ENCODE peak calls at places on chromosomes 1 and 21, in seven cellular contexts. One of them, this sample, is unnamed.

GRCh38 chr1:41382531-41383090 is 21.4 kb downstream of the FOXO6 start:
- DNase-seq in stimulated activated CD4-positive, alpha-beta T cell treated with anti-CD3 and anti-CD28 coated beads, Interleukin-1b, Interleukin-23, amount 100 ng/mL, for 4 hours: no peak
- DNase-seq in lung microvascular endothelial cell: peak
- DNase-seq in GF-D8: no peak
- DNase-seq in Panc1: no peak
- DNase-seq in neural crest cell: no peak
- DNase-seq in T47D: no peak
- DNase-seq in this sample: no peak

GRCh38 chr1:44819594-44820327 is 11.4 kb downstream of the BTBD19 start:
- DNase-seq in stimulated activated CD4-positive, alpha-beta T cell treated with anti-CD3 and anti-CD28 coated beads, Interleukin-1b, Interleukin-23, amount 100 ng/mL, for 4 hours: peak
- DNase-seq in lung microvascular endothelial cell: peak
- DNase-seq in GF-D8: peak
- DNase-seq in Panc1: peak
- DNase-seq in neural crest cell: peak
- DNase-seq in T47D: peak
- DNase-seq in this sample: peak

GRCh38 chr1:109910963-109911798 is 532 bp downstream of the CSF1 start:
- DNase-seq in stimulated activated CD4-positive, alpha-beta T cell treated with anti-CD3 and anti-CD28 coated beads, Interleukin-1b, Interleukin-23, amount 100 ng/mL, for 4 hours: no peak
- DNase-seq in lung microvascular endothelial cell: no peak
- DNase-seq in GF-D8: no peak
- DNase-seq in Panc1: no peak
- DNase-seq in neural crest cell: peak
- DNase-seq in T47D: peak
- DNase-seq in this sample: no peak

GRCh38 chr1:174206148-174206826 is 47.0 kb downstream of the RABGAP1L start:
- DNase-seq in stimulated activated CD4-positive, alpha-beta T cell treated with anti-CD3 and anti-CD28 coated beads, Interleukin-1b, Interleukin-23, amount 100 ng/mL, for 4 hours: no peak
- DNase-seq in lung microvascular endothelial cell: no peak
- DNase-seq in GF-D8: peak
- DNase-seq in Panc1: no peak
- DNase-seq in neural crest cell: no peak
- DNase-seq in T47D: no peak
- DNase-seq in this sample: no peak

GRCh38 chr1:5990913-5991783 is 1.1 kb downstream of the NPHP4 start:
- DNase-seq in stimulated activated CD4-positive, alpha-beta T cell treated with anti-CD3 and anti-CD28 coated beads, Interleukin-1b, Interleukin-23, amount 100 ng/mL, for 4 hours: no peak
- DNase-seq in lung microvascular endothelial cell: peak
- DNase-seq in GF-D8: no peak
- DNase-seq in Panc1: no peak
- DNase-seq in neural crest cell: peak
- DNase-seq in T47D: peak
- DNase-seq in this sample: no peak

GRCh38 chr21:35020902-35021301 is 28.2 kb downstream of the RUNX1 start:
- DNase-seq in stimulated activated CD4-positive, alpha-beta T cell treated with anti-CD3 and anti-CD28 coated beads, Interleukin-1b, Interleukin-23, amount 100 ng/mL, for 4 hours: no peak
- DNase-seq in lung microvascular endothelial cell: no peak
- DNase-seq in GF-D8: no peak
- DNase-seq in Panc1: no peak
- DNase-seq in neural crest cell: no peak
- DNase-seq in T47D: no peak
- DNase-seq in this sample: no peak

GRCh38 chr1:8365661-8366362 is 47.9 kb downstream of the SLC45A1 start:
- DNase-seq in stimulated activated CD4-positive, alpha-beta T cell treated with anti-CD3 and anti-CD28 coated beads, Interleukin-1b, Interleukin-23, amount 100 ng/mL, for 4 hours: no peak
- DNase-seq in lung microvascular endothelial cell: no peak
- DNase-seq in GF-D8: no peak
- DNase-seq in Panc1: no peak
- DNase-seq in neural crest cell: no peak
- DNase-seq in T47D: no peak
- DNase-seq in this sample: no peak

GRCh38 chr1:27430903-27431653 is 38.7 kb downstream of the GPR3 start:
- DNase-seq in stimulated activated CD4-positive, alpha-beta T cell treated with anti-CD3 and anti-CD28 coated beads, Interleukin-1b, Interleukin-23, amount 100 ng/mL, for 4 hours: no peak
- DNase-seq in lung microvascular endothelial cell: peak
- DNase-seq in GF-D8: peak
- DNase-seq in Panc1: no peak
- DNase-seq in neural crest cell: no peak
- DNase-seq in T47D: no peak
- DNase-seq in this sample: no peak

GRCh38 chr1:43273708-43274107 is 3.9 kb downstream of the TMEM125 start:
- DNase-seq in stimulated activated CD4-positive, alpha-beta T cell treated with anti-CD3 and anti-CD28 coated beads, Interleukin-1b, Interleukin-23, amount 100 ng/mL, for 4 hours: no peak
- DNase-seq in lung microvascular endothelial cell: no peak
- DNase-seq in GF-D8: no peak
- DNase-seq in Panc1: no peak
- DNase-seq in neural crest cell: no peak
- DNase-seq in T47D: no peak
- DNase-seq in this sample: no peak

GRCh38 chr1:224718470-224719053 is 102.4 kb downstream of the CNIH3 start:
- DNase-seq in stimulated activated CD4-positive, alpha-beta T cell treated with anti-CD3 and anti-CD28 coated beads, Interleukin-1b, Interleukin-23, amount 100 ng/mL, for 4 hours: no peak
- DNase-seq in lung microvascular endothelial cell: no peak
- DNase-seq in GF-D8: no peak
- DNase-seq in Panc1: no peak
- DNase-seq in neural crest cell: no peak
- DNase-seq in T47D: no peak
- DNase-seq in this sample: no peak

GRCh38 chr1:179831225-179831624 is 46.4 kb downstream of the TOR1AIP2 start:
- DNase-seq in stimulated activated CD4-positive, alpha-beta T cell treated with anti-CD3 and anti-CD28 coated beads, Interleukin-1b, Interleukin-23, amount 100 ng/mL, for 4 hours: no peak
- DNase-seq in lung microvascular endothelial cell: no peak
- DNase-seq in GF-D8: no peak
- DNase-seq in Panc1: no peak
- DNase-seq in neural crest cell: no peak
- DNase-seq in T47D: no peak
- DNase-seq in this sample: no peak

GRCh38 chr1:61757945-61758344 is 15.7 kb downstream of the PATJ start:
- DNase-seq in stimulated activated CD4-positive, alpha-beta T cell treated with anti-CD3 and anti-CD28 coated beads, Interleukin-1b, Interleukin-23, amount 100 ng/mL, for 4 hours: no peak
- DNase-seq in lung microvascular endothelial cell: no peak
- DNase-seq in GF-D8: no peak
- DNase-seq in Panc1: no peak
- DNase-seq in neural crest cell: no peak
- DNase-seq in T47D: no peak
- DNase-seq in this sample: no peak

GRCh38 chr1:175481126-175482071 is 262.0 kb downstream of the TNR start:
- DNase-seq in stimulated activated CD4-positive, alpha-beta T cell treated with anti-CD3 and anti-CD28 coated beads, Interleukin-1b, Interleukin-23, amount 100 ng/mL, for 4 hours: no peak
- DNase-seq in lung microvascular endothelial cell: peak
- DNase-seq in GF-D8: no peak
- DNase-seq in Panc1: peak
- DNase-seq in neural crest cell: no peak
- DNase-seq in T47D: no peak
- DNase-seq in this sample: no peak

GRCh38 chr1:111441573-111442192 is 7.4 kb downstream of the WDR77 start:
- DNase-seq in stimulated activated CD4-positive, alpha-beta T cell treated with anti-CD3 and anti-CD28 coated beads, Interleukin-1b, Interleukin-23, amount 100 ng/mL, for 4 hours: peak
- DNase-seq in lung microvascular endothelial cell: peak
- DNase-seq in GF-D8: no peak
- DNase-seq in Panc1: no peak
- DNase-seq in neural crest cell: peak
- DNase-seq in T47D: no peak
- DNase-seq in this sample: no peak

GRCh38 chr1:201374376-201374775 is 3.1 kb downstream of the TNNT2 start:
- DNase-seq in stimulated activated CD4-positive, alpha-beta T cell treated with anti-CD3 and anti-CD28 coated beads, Interleukin-1b, Interleukin-23, amount 100 ng/mL, for 4 hours: no peak
- DNase-seq in lung microvascular endothelial cell: no peak
- DNase-seq in GF-D8: no peak
- DNase-seq in Panc1: no peak
- DNase-seq in neural crest cell: no peak
- DNase-seq in T47D: no peak
- DNase-seq in this sample: no peak

GRCh38 chr1:224736619-224737352 is 120.7 kb downstream of the CNIH3 start:
- DNase-seq in stimulated activated CD4-positive, alpha-beta T cell treated with anti-CD3 and anti-CD28 coated beads, Interleukin-1b, Interleukin-23, amount 100 ng/mL, for 4 hours: no peak
- DNase-seq in lung microvascular endothelial cell: no peak
- DNase-seq in GF-D8: no peak
- DNase-seq in Panc1: no peak
- DNase-seq in neural crest cell: no peak
- DNase-seq in T47D: no peak
- DNase-seq in this sample: no peak

GRCh38 chr1:246178902-246179301 is 328.2 kb downstream of the SMYD3 start:
- DNase-seq in stimulated activated CD4-positive, alpha-beta T cell treated with anti-CD3 and anti-CD28 coated beads, Interleukin-1b, Interleukin-23, amount 100 ng/mL, for 4 hours: no peak
- DNase-seq in lung microvascular endothelial cell: no peak
- DNase-seq in GF-D8: peak
- DNase-seq in Panc1: no peak
- DNase-seq in neural crest cell: no peak
- DNase-seq in T47D: no peak
- DNase-seq in this sample: no peak

GRCh38 chr1:23116921-23117699 is 51.5 kb downstream of the LUZP1 start:
- DNase-seq in stimulated activated CD4-positive, alpha-beta T cell treated with anti-CD3 and anti-CD28 coated beads, Interleukin-1b, Interleukin-23, amount 100 ng/mL, for 4 hours: no peak
- DNase-seq in lung microvascular endothelial cell: peak
- DNase-seq in GF-D8: no peak
- DNase-seq in Panc1: no peak
- DNase-seq in neural crest cell: no peak
- DNase-seq in T47D: no peak
- DNase-seq in this sample: no peak

This sample was measured in NCI-H1930.